ENCODE peak calls at places on chromosomes 5 and 9, in seven cellular contexts. Q is activated naive CD4-positive, alpha-beta T cell treated with Interleukin-2 at 50 U/mL for 16 hours; V is GM18507; J is CD8-positive, alpha-beta T cell; P is stimulated activated CD4-positive, alpha-beta T cell treated with anti-CD3 and anti-CD28 coated beads, Interleukin-15, amount 100 ng/mL, for 48 hours; G is CD8-positive, alpha-beta memory T cell; O is GM19239. N is an unnamed sample.

GRCh38 chr9:131739988-131740648 is at the start of gene RAPGEF1:
- DNase-seq in Q (peak; percentile 83), V (no peak), J (peak; percentile 88), P (peak; percentile 67), G (peak; percentile 81), O (peak; percentile 90), N (peak; percentile 84)

GRCh38 chr5:147439253-147439652 is 70.6 kb downstream of the DPYSL3 start:
- DNase-seq in Q (no peak), V (no peak), J (no peak), P (no peak), G (no peak), O (no peak), N (no peak)

GRCh38 chr5:132209131-132209530 is 18.5 kb downstream of the P4HA2 start:
- DNase-seq in Q (no peak), V (no peak), J (no peak), P (no peak), G (no peak), O (no peak), N (no peak)

GRCh38 chr9:78453450-78453849 is 156.5 kb downstream of the PSAT1 start:
- DNase-seq in Q (no peak), V (no peak), J (no peak), P (no peak), G (no peak), O (no peak), N (no peak)

GRCh38 chr9:116843863-116844620 is 156.9 kb downstream of the TRIM32 start:
- DNase-seq in Q (no peak), V (no peak), J (no peak), P (no peak), G (no peak), O (no peak), N (no peak)

GRCh38 chr5:55691265-55692105 is 20.6 kb downstream of the SLC38A9 start:
- DNase-seq in Q (no peak), V (no peak), J (no peak), P (no peak), G (peak; percentile 44), O (peak; percentile 22), N (no peak)

GRCh38 chr5:147578228-147579024 is 68.6 kb upstream of the DPYSL3 start:
- DNase-seq in Q (no peak), V (no peak), J (no peak), P (no peak), G (no peak), O (no peak), N (no peak)

GRCh38 chr9:87829756-87830155 is 52.9 kb upstream of the SPATA31E1 start:
- DNase-seq in Q (no peak), V (no peak), J (no peak), P (no peak), G (no peak), O (no peak), N (no peak)

GRCh38 chr9:69030851-69031645 is 4.5 kb upstream of the FXN start:
- DNase-seq in Q (no peak), V (no peak), J (no peak), P (no peak), G (no peak), O (no peak), N (no peak)

GRCh38 chr5:1797855-1798254 is 1.8 kb downstream of the MRPL36 start:
- DNase-seq in Q (no peak), V (no peak), J (no peak), P (no peak), G (no peak), O (no peak), N (no peak)

GRCh38 chr9:108108802-108109448 is 619.4 kb upstream of the KLF4 start:
- DNase-seq in Q (no peak), V (no peak), J (no peak), P (no peak), G (no peak), O (no peak), N (no peak)

GRCh38 chr9:109966643-109967368 is 186.8 kb downstream of the PALM2AKAP2 start:
- DNase-seq in Q (no peak), V (no peak), J (no peak), P (no peak), G (no peak), O (peak; percentile 12), N (no peak)

GRCh38 chr9:8946461-8946860 is 1146.9 kb upstream of the DMAC1 start:
- DNase-seq in Q (no peak), V (no peak), J (no peak), P (no peak), G (no peak), O (no peak), N (no peak)

GRCh38 chr9:136022731-136023400 is 61.7 kb upstream of the UBAC1 start:
- DNase-seq in Q (no peak), V (no peak), J (no peak), P (no peak), G (no peak), O (no peak), N (no peak)

GRCh38 chr5:159174511-159175168 is 34.7 kb downstream of the RNF145 start:
- DNase-seq in Q (no peak), V (no peak), J (no peak), P (no peak), G (no peak), O (no peak), N (no peak)

GRCh38 chr5:66232701-66233100 is 88.6 kb downstream of the SREK1 start:
- DNase-seq in Q (no peak), V (no peak), J (no peak), P (no peak), G (no peak), O (no peak), N (no peak)

GRCh38 chr9:87883990-87884389 is 1.3 kb downstream of the SPATA31E1 start:
- DNase-seq in Q (no peak), V (no peak), J (no peak), P (no peak), G (no peak), O (no peak), N (no peak)

GRCh38 chr5:10442581-10442980 is 902 bp downstream of the ROPN1L start:
- DNase-seq in Q (no peak), V (no peak), J (no peak), P (no peak), G (no peak), O (no peak), N (no peak)

GRCh38 chr9:81671880-81672280 is 17.5 kb downstream of the TLE1 start:
- DNase-seq in Q (no peak), V (no peak), J (no peak), P (no peak), G (no peak), O (no peak), N (no peak)

GRCh38 chr5:93578813-93579560 is 2.0 kb downstream of the NR2F1-AS1 start:
- DNase-seq in Q (no peak), V (no peak), J (no peak), P (no peak), G (no peak), O (no peak), N (no peak)

GRCh38 chr5:369151-369939 is 47.8 kb downstream of the AHRR start:
- DNase-seq in Q (no peak), V (no peak), J (no peak), P (no peak), G (no peak), O (no peak), N (no peak)

GRCh38 chr5:65213921-65214525 is 267.7 kb downstream of the ADAMTS6 start:
- DNase-seq in Q (no peak), V (no peak), J (no peak), P (no peak), G (no peak), O (no peak), N (no peak)

GRCh38 chr9:19137282-19137681 is 10.0 kb upstream of the PLIN2 start:
- DNase-seq in Q (no peak), V (no peak), J (no peak), P (no peak), G (no peak), O (no peak), N (no peak)

GRCh38 chr5:127976525-127976924 is 107.0 kb upstream of the SLC12A2 start:
- DNase-seq in Q (no peak), V (no peak), J (no peak), P (no peak), G (no peak), O (no peak), N (no peak)

GRCh38 chr5:141870226-141870625 is 8.0 kb downstream of the PCDH1 start:
- DNase-seq in Q (no peak), V (no peak), J (no peak), P (no peak), G (no peak), O (no peak), N (no peak)

GRCh38 chr5:93677344-93678021 is 63.9 kb downstream of the POU5F2 start:
- DNase-seq in Q (no peak), V (no peak), J (no peak), P (no peak), G (no peak), O (no peak), N (no peak)

GRCh38 chr9:19102181-19102630 is 498 bp downstream of the HAUS6 start:
- DNase-seq in Q (peak; percentile 42), V (no peak), J (peak; percentile 24), P (peak; percentile 1), G (no peak), O (no peak), N (peak; percentile 20)

GRCh38 chr9:121333950-121334773 is 35.9 kb downstream of the STOM start:
- DNase-seq in Q (no peak), V (no peak), J (no peak), P (no peak), G (no peak), O (no peak), N (no peak)

GRCh38 chr9:90142580-90142979 is 500.0 kb downstream of the DIRAS2 start:
- DNase-seq in Q (peak; percentile 42), V (no peak), J (peak; percentile 63), P (peak; percentile 4), G (peak; percentile 34), O (no peak), N (peak; percentile 14)

GRCh38 chr5:174046558-174046957 is 1.1 kb downstream of the NSG2 start:
- DNase-seq in Q (no peak), V (no peak), J (no peak), P (no peak), G (no peak), O (no peak), N (no peak)

GRCh38 chr9:110655723-110656641 is 12.6 kb upstream of the MUSK start:
- DNase-seq in Q (no peak), V (no peak), J (no peak), P (no peak), G (no peak), O (no peak), N (no peak)

GRCh38 chr5:36654598-36654997 is 48.2 kb downstream of the SLC1A3 start:
- DNase-seq in Q (no peak), V (no peak), J (no peak), P (no peak), G (no peak), O (no peak), N (no peak)

GRCh38 chr5:109063223-109063622 is 315.5 kb downstream of the FER start:
- DNase-seq in Q (no peak), V (no peak), J (no peak), P (no peak), G (no peak), O (no peak), N (no peak)

GRCh38 chr5:55440188-55440646 is 94.5 kb downstream of the PLPP1 start:
- DNase-seq in Q (peak; percentile 28), V (no peak), J (no peak), P (no peak), G (no peak), O (no peak), N (no peak)

GRCh38 chr5:179487145-179487544 is 63.2 kb upstream of the RUFY1 start:
- DNase-seq in Q (no peak), V (no peak), J (no peak), P (no peak), G (no peak), O (no peak), N (no peak)

GRCh38 chr9:123127512-123128075 is 94.1 kb downstream of the GPR21 start:
- DNase-seq in Q (no peak), V (no peak), J (no peak), P (no peak), G (no peak), O (no peak), N (no peak)

GRCh38 chr5:11110128-11110527 is 349.1 kb upstream of the DAP start:
- DNase-seq in Q (no peak), V (no peak), J (no peak), P (no peak), G (no peak), O (no peak), N (no peak)

GRCh38 chr5:65133473-65134110 is 348.1 kb downstream of the ADAMTS6 start:
- DNase-seq in Q (no peak), V (no peak), J (no peak), P (no peak), G (no peak), O (no peak), N (no peak)